ENCODE peak calls at places on chromosomes 12 and 14, in four cellular contexts. L is EH; M is stimulated activated CD8-positive, alpha-beta memory T cell treated with anti-CD3 and anti-CD28 coated beads, Interleukin-15, amount 100 ng/mL, for 24 hours; D is mesothelial cell of epicardium. F is an unnamed sample.

GRCh38 chr14:51931308-51931707 is 58.0 kb upstream of the RTRAF start:
- DNase-seq in L (no peak), M (no peak), D (no peak), F (no peak)

GRCh38 chr12:5808956-5809355 is 136.1 kb downstream of the ANO2 start:
- DNase-seq in D (no peak), M (no peak), L (peak; percentile 97), F (no peak)

GRCh38 chr12:71610036-71610795 is 53.4 kb downstream of the ZFC3H1 start:
- DNase-seq in M (no peak), L (no peak), D (no peak), F (no peak)

GRCh38 chr12:108594-108993 is 42.0 kb downstream of the IQSEC3 start:
- DNase-seq in L (no peak), M (no peak), D (no peak), F (no peak)

GRCh38 chr14:30077946-30078345 is 150.3 kb upstream of the PRKD1 start:
- DNase-seq in L (peak; percentile 79), M (no peak), D (no peak), F (no peak)

GRCh38 chr12:42213954-42214426 is 24.1 kb downstream of the YAF2 start:
- DNase-seq in L (peak; percentile 29), M (no peak), D (no peak), F (no peak)

GRCh38 chr12:96445743-96446655 is 43.4 kb upstream of the CFAP54 start:
- DNase-seq in M (no peak), D (no peak), L (peak; percentile 95), F (no peak)

GRCh38 chr12:124501080-124501642 is 66.3 kb downstream of the NCOR2 start:
- DNase-seq in L (no peak), M (no peak), D (no peak), F (no peak)

GRCh38 chr12:116077431-116077830 is 200.1 kb downstream of the MED13L start:
- DNase-seq in D (no peak), L (no peak), M (no peak), F (no peak)

GRCh38 chr12:104439137-104439536 is 17.6 kb upstream of the CHST11 start:
- DNase-seq in L (no peak), D (no peak), M (no peak), F (no peak)

GRCh38 chr12:7346571-7347225 is 42.8 kb downstream of the ACSM4 start:
- DNase-seq in M (no peak), D (no peak), L (peak; percentile 4), F (no peak)

GRCh38 chr12:52501490-52501889 is 8.4 kb upstream of the KRT6A start:
- DNase-seq in M (no peak), L (peak; percentile 13), D (no peak), F (no peak)

GRCh38 chr12:132740652-132741051 is 21.0 kb downstream of the ANKLE2 start:
- DNase-seq in L (no peak), D (no peak), M (no peak), F (no peak)

GRCh38 chr14:104794099-104794498 is 1.4 kb downstream of the AKT1 start:
- DNase-seq in M (no peak), L (peak; percentile 78), D (no peak), F (peak; percentile 34)

GRCh38 chr12:111998015-111998414 is 14.9 kb downstream of the TMEM116 start:
- DNase-seq in D (no peak), L (no peak), M (no peak), F (no peak)

GRCh38 chr14:54338696-54339317 is 58.0 kb upstream of the CDKN3 start:
- DNase-seq in M (no peak), L (peak; percentile 55), D (no peak), F (no peak)

GRCh38 chr12:47744005-47744651 is 14.6 kb downstream of the RAPGEF3 start:
- DNase-seq in L (no peak), M (no peak), D (no peak), F (peak; percentile 61)

GRCh38 chr14:36942522-36943245 is 229.7 kb downstream of the SLC25A21 start:
- DNase-seq in M (no peak), L (peak; percentile 55), D (no peak), F (no peak)

GRCh38 chr12:122862110-122862634 is 26.9 kb downstream of the HIP1R start:
- DNase-seq in L (no peak), D (no peak), M (no peak), F (no peak)

GRCh38 chr12:120588948-120589930 is 8.0 kb upstream of the POP5 start:
- DNase-seq in M (no peak), L (no peak), D (no peak), F (no peak)

GRCh38 chr14:80446356-80446755 is 235.1 kb upstream of the DIO2 start:
- DNase-seq in L (peak; percentile 36), M (no peak), D (no peak), F (no peak)